ENCODE peak calls at places on chromosomes 3 and 15, in five cellular contexts. F is activated T-helper 1 cell treated with anti-CD3 and anti-CD28 coated beads, Interleukin-12 subunit alpha, Interleukin-12 subunit beta, Interleukin-2, Interleukin-4 antibody, amounts not matched to agents 30 ng/mL and 10 ng/mL and 1 ng/mL, durations not matched to agents 14 hours and 24 hours and 36 hours; D is AG09319; E is SK-N-DZ; Z is GM04503. T is an unnamed sample.

GRCh38 chr15:71889947-71890346 is 79.6 kb downstream of the NR2E3 start:
- DNase-seq in E (no peak), Z (no peak), D (no peak), F (no peak), T (no peak)

GRCh38 chr3:169861871-169862270 is 7.9 kb downstream of the LRRC31 start:
- DNase-seq in Z (no peak), F (no peak), D (no peak), E (no peak), T (no peak)

GRCh38 chr3:191331443-191331842 is 1.1 kb upstream of the UTS2B start:
- DNase-seq in Z (no peak), F (no peak), E (no peak), D (no peak), T (no peak)

GRCh38 chr15:75380773-75381172 is 12.4 kb upstream of the MAN2C1 start:
- DNase-seq in E (no peak), D (no peak), Z (no peak), F (no peak), T (no peak)

GRCh38 chr3:150483226-150483625 is 63.1 kb downstream of the SERP1 start:
- DNase-seq in F (no peak), E (no peak), D (peak), Z (no peak), T (no peak)

GRCh38 chr15:96321422-96322391 is 8.8 kb upstream of the NR2F2 start:
- DNase-seq in Z (no peak), D (no peak), F (no peak), E (no peak), T (no peak)

GRCh38 chr3:100001514-100002270 is 112.6 kb downstream of the FILIP1L start:
- DNase-seq in E (peak), F (no peak), D (no peak), Z (no peak), T (no peak)

GRCh38 chr3:141019244-141019643 is 31.9 kb upstream of the SPSB4 start:
- DNase-seq in E (no peak), Z (no peak), F (no peak), D (no peak), T (peak)

GRCh38 chr3:10514407-10515069 is 9.2 kb upstream of the ATP2B2 start:
- DNase-seq in D (no peak), E (no peak), F (no peak), Z (no peak), T (no peak)

GRCh38 chr15:74960995-74961588 is 4.5 kb upstream of the RPP25 start:
- DNase-seq in D (no peak), E (no peak), Z (no peak), F (no peak), T (no peak)

T was measured in NCI-H524 treated with DMSO at 0.1 percent for 48 hours.